ENCODE peak calls at places on chromosomes 12 and 14, in four cellular contexts. H is heart left ventricle, R is heart right ventricle, F is body of pancreas. I is an unnamed sample.
A peak's percentile ranks its signal among the peaks of the same experiment; 100 is the strongest.

GRCh38 chr12:121025442-121026226 is 9.3 kb upstream of the C12orf43 start:
- DNase-seq in H (no peak), R (no peak), F (no peak), I (no peak)

GRCh38 chr14:71731096-71731495 is 201.1 kb upstream of the RGS6 start:
- DNase-seq in H (no peak), R (no peak), F (no peak), I (no peak)

GRCh38 chr14:101177301-101178055 is 274.0 kb upstream of the RTL1 start:
- DNase-seq in H (no peak), R (no peak), F (no peak), I (no peak)

GRCh38 chr12:77087427-77087826 is 22.1 kb upstream of the E2F7 start:
- DNase-seq in H (no peak), R (no peak), F (no peak), I (no peak)

GRCh38 chr12:47791351-47791746 is 18.3 kb downstream of the SLC48A1 start:
- DNase-seq in H (no peak), R (no peak), F (no peak), I (no peak)

GRCh38 chr12:88716240-88716639 is 136.0 kb upstream of the KITLG start:
- DNase-seq in H (no peak), R (no peak), F (peak; percentile 73), I (no peak)

GRCh38 chr14:80364274-80364673 is 153.0 kb upstream of the DIO2 start:
- DNase-seq in H (no peak), R (no peak), F (no peak), I (no peak)

GRCh38 chr12:16939871-16940306 is 333.9 kb upstream of the LMO3 start:
- DNase-seq in H (no peak), R (no peak), F (peak; percentile 75), I (peak; percentile 62)

GRCh38 chr14:102277874-102278630 is 26.9 kb downstream of the MOK start:
- DNase-seq in H (no peak), R (no peak), F (no peak), I (no peak)

GRCh38 chr12:108905725-108906124 is 25.8 kb downstream of the DAO start:
- DNase-seq in H (no peak), R (no peak), F (no peak), I (no peak)

GRCh38 chr12:11584213-11584855 is 65.1 kb upstream of the ETV6 start:
- DNase-seq in H (no peak), R (peak; percentile 6), F (no peak), I (no peak)

GRCh38 chr12:92537235-92537960 is 165.4 kb upstream of the PLEKHG7 start:
- DNase-seq in H (no peak), R (no peak), F (no peak), I (no peak)

GRCh38 chr12:24719293-24719721 is 229.6 kb downstream of the BCAT1 start:
- DNase-seq in H (no peak), R (no peak), F (no peak), I (no peak)

GRCh38 chr14:25140423-25140822 is 90.5 kb upstream of the STXBP6 start:
- DNase-seq in H (no peak), R (no peak), F (no peak), I (no peak)

GRCh38 chr12:57615637-57616036 is 4.4 kb downstream of the ARHGEF25 start:
- DNase-seq in H (no peak), R (no peak), F (no peak), I (no peak)

GRCh38 chr12:59113831-59114273 is 193.5 kb upstream of the LRIG3 start:
- DNase-seq in H (peak; percentile 69), R (peak; percentile 77), F (peak; percentile 82), I (peak; percentile 78)

GRCh38 chr14:100531152-100531551 is 56.1 kb downstream of the BEGAIN start:
- DNase-seq in H (no peak), R (no peak), F (no peak), I (no peak)

GRCh38 chr14:99724939-99725773 is 41.1 kb downstream of the CYP46A1 start:
- DNase-seq in H (peak; percentile 14), R (no peak), F (no peak), I (no peak)

GRCh38 chr14:51089278-51089677 is 5.6 kb downstream of the TRIM9 start:
- DNase-seq in H (no peak), R (no peak), F (no peak), I (no peak)

GRCh38 chr12:68271346-68271745 is 17.9 kb upstream of the IL22 start:
- DNase-seq in H (no peak), R (no peak), F (no peak), I (no peak)

GRCh38 chr12:8709124-8709830 is 11.5 kb downstream of the RIMKLB start:
- DNase-seq in H (peak; percentile 30), R (peak; percentile 29), F (no peak), I (no peak)

GRCh38 chr14:73231874-73232851 is 5.1 kb upstream of the PAPLN start:
- DNase-seq in H (no peak), R (no peak), F (no peak), I (no peak)

GRCh38 chr12:97960741-97961608 is 498.4 kb downstream of the RMST start:
- DNase-seq in H (no peak), R (peak; percentile 9), F (peak; percentile 46), I (peak; percentile 36)

GRCh38 chr14:76776306-76777251 is 15.3 kb downstream of the VASH1 start:
- DNase-seq in H (no peak), R (peak; percentile 8), F (no peak), I (no peak)

GRCh38 chr12:46916796-46917419 is 91.1 kb upstream of the SLC38A4 start:
- DNase-seq in H (no peak), R (no peak), F (no peak), I (no peak)

GRCh38 chr12:11718768-11719253 is 69.3 kb downstream of the ETV6 start:
- DNase-seq in H (no peak), R (no peak), F (no peak), I (no peak)

GRCh38 chr14:58315606-58316005 is 17.3 kb downstream of the ARID4A start:
- DNase-seq in H (no peak), R (no peak), F (no peak), I (no peak)

GRCh38 chr14:31944256-31945073 is 132.6 kb upstream of the ARHGAP5 start:
- DNase-seq in H (no peak), R (no peak), F (no peak), I (no peak)

GRCh38 chr12:66092559-66093269 is 37.8 kb downstream of the LLPH start:
- DNase-seq in H (no peak), R (no peak), F (no peak), I (no peak)

GRCh38 chr12:105951732-105952131 is 187.0 kb downstream of the NUAK1 start:
- DNase-seq in H (no peak), R (no peak), F (no peak), I (no peak)

GRCh38 chr12:16605666-16606116 is 271 bp downstream of the LMO3 start:
- DNase-seq in H (no peak), R (no peak), F (peak; percentile 44), I (peak; percentile 49)

GRCh38 chr14:98197933-98198332 is 1074.1 kb downstream of the BCL11B start:
- DNase-seq in H (no peak), R (no peak), F (no peak), I (no peak)

GRCh38 chr14:98194821-98195220 is 1077.2 kb downstream of the BCL11B start:
- DNase-seq in H (no peak), R (no peak), F (no peak), I (no peak)

GRCh38 chr14:98200621-98201020 is 1071.4 kb downstream of the BCL11B start:
- DNase-seq in H (no peak), R (no peak), F (no peak), I (no peak)

GRCh38 chr14:98195256-98195655 is 1076.7 kb downstream of the BCL11B start:
- DNase-seq in H (no peak), R (no peak), F (no peak), I (no peak)

DNA sequence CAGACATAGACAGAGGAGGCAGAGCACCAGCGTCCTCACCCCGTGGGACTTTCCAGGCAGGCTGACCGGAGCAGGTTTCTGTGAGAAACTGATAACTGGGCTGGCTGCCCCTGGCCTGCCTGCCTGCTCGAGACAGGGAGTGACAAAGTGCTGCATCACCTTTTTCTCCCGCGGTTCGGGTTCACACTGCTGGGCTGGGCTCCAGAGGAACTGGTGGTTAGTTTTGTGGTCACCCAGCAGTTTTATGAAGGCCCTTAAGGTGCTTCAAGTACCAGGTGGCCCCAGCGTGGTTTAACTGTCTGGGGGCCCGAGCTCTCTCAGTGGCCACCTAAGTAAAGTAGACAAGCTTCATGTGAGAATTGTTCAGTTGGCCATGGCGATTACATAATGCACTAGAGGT is 1073.6 kb downstream of the BCL11B start:
- DNase-seq in H (no peak), R (no peak), F (no peak), I (no peak)
- H3K4me3 ChIP-seq in H (no peak overlapping the region), R (no peak overlapping the region), F (no peak overlapping the region), I (no peak overlapping the region)

DNA sequence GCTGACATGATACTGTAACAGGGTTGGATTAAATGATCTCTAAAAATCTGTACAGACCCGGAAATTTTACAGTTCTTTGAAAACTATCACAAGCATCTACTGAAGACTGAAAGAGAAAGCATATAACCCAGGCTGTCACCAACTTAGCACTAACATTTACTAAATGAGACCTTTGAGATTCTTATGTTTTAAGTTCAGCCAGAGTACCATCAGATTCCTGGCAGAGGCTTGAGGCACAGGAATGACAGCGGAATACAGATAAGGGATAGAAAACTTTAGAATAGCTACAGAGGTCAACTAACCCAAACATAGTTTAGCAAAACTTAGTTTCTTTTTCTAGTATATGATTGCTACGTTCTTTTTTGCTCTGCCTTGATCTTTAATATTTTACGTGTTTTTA is 91.6 kb upstream of the FERMT2 start:
- DNase-seq in H (no peak), R (no peak), F (no peak), I (no peak)
- H3K4me1 ChIP-seq in H (peaks cover 29% of the 10 kb centered on the region), R (peaks cover 49% of the 10 kb centered on the region), F (no peaks in the 10 kb centered on the region), I (no peaks in the 10 kb centered on the region)

GRCh38 chr14:29089849-29090248 is 323.3 kb downstream of the FOXG1 start:
- DNase-seq in H (no peak), R (no peak), F (no peak), I (no peak)
- H3K9me3 ChIP-seq in H (peaks cover 5% of the 10 kb centered on the region), R (no peaks in the 10 kb centered on the region), F (no peaks in the 10 kb centered on the region), I (no peaks in the 10 kb centered on the region)

DNA sequence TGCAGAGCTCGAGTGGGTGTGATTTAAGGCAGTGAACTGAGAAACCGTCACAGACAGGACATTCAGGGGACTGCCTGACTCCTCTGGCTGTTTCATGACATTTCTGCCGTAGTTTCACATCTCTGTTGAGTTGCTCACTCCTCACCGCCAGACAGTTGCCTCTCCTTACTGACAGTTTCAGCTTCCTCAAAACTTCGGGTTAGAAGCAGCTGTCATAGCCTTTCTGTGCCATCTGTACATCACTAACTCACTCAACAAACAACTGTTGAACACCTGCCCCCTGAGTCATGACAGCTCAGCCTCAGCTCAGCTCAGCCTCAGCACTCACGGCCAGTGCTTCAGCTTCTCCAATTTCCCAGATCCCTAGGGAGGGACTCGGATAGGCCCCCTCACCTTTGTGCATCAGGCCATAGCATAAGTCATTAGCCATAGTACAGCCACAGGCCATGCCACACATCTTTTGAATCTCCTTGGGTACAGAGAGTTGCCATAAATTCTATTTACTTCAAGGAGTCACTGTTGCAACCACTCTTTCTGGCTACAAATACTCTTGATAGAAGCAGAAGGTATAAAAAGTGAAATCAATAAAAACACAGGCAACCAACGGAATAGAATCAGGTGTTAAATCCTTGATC is 6.2 kb upstream of the SLC15A4 start:
- DNase-seq in H (no peak), R (no peak), F (no peak), I (no peak)
- H3K4me3 ChIP-seq in H (no peak overlapping the region), R (no peak overlapping the region), F (no peak overlapping the region), I (no peak overlapping the region)

I was measured in lung.